ENCODE peak calls at places on chromosomes 12 and 14, in eight cellular contexts. Y is transverse colon; M is hepatocyte; S is left ventricle myocardium inferior; G is CD4-positive, alpha-beta memory T cell; H is HCT116; A is IMR-90; J is breast epithelium. Z is an unnamed sample.

GRCh38 chr14:58919262-58919661 is 269.2 kb upstream of the DAAM1 start:
- DNase-seq in G (no peak), H (no peak), J (no peak), S (no peak), A (peak; percentile 31), Y (no peak), M (no peak), Z (no peak)

GRCh38 chr12:7046383-7047143 is 14.0 kb upstream of the C1S start:
- DNase-seq in A (no peak), H (no peak), Y (no peak), J (no peak), M (no peak), G (no peak), S (no peak), Z (no peak)

GRCh38 chr12:124100572-124101178 is 127.7 kb downstream of the ZNF664 start:
- DNase-seq in G (no peak), A (no peak), S (no peak), J (no peak), Y (no peak), H (no peak), M (no peak), Z (no peak)

GRCh38 chr12:53300187-53300586 is 692 bp downstream of the MYG1 start:
- DNase-seq in J (no peak), A (peak; percentile 77), Y (no peak), S (no peak), G (no peak), H (no peak), M (no peak), Z (no peak)

GRCh38 chr12:65163755-65164154 is 5.6 kb upstream of the LEMD3 start:
- DNase-seq in G (no peak), A (no peak), S (no peak), M (no peak), Y (no peak), H (no peak), J (no peak), Z (no peak)

GRCh38 chr12:11677024-11677423 is 27.6 kb downstream of the ETV6 start:
- DNase-seq in S (no peak), Y (no peak), J (no peak), M (no peak), H (no peak), A (no peak), G (no peak), Z (no peak)

GRCh38 chr12:50221228-50222008 is 54.2 kb upstream of the CERS5 start:
- DNase-seq in H (no peak), S (no peak), Y (no peak), A (peak; percentile 91), M (peak; percentile 77), G (no peak), J (no peak), Z (no peak)

GRCh38 chr12:106171117-106171750 is 32.5 kb upstream of the NUAK1 start:
- DNase-seq in J (no peak), Y (no peak), H (no peak), S (no peak), A (peak; percentile 8), M (no peak), G (no peak), Z (no peak)

GRCh38 chr14:95265106-95266094 is 54.3 kb downstream of the CLMN start:
- DNase-seq in A (peak; percentile 93), Y (peak; percentile 66), H (peak; percentile 98), J (peak; percentile 87), M (peak; percentile 87), G (no peak), S (no peak), Z (no peak)

GRCh38 chr12:67568055-67568454 is 80.5 kb upstream of the DYRK2 start:
- DNase-seq in M (no peak), S (no peak), G (no peak), J (no peak), A (no peak), Y (no peak), H (no peak), Z (no peak)

GRCh38 chr14:95901014-95901413 is 24.4 kb downstream of the TUNAR start:
- DNase-seq in S (no peak), J (no peak), M (no peak), A (peak; percentile 33), G (no peak), Y (no peak), H (no peak), Z (no peak)

GRCh38 chr12:109702126-109702841 is 11.3 kb upstream of the FAM222A start:
- DNase-seq in H (no peak), S (no peak), M (no peak), A (no peak), J (no peak), Y (no peak), G (no peak), Z (no peak)

GRCh38 chr12:34356233-34356987 is 334.1 kb downstream of the ALG10 start:
- DNase-seq in A (no peak), Y (no peak), M (no peak), S (no peak), H (no peak), J (no peak), G (no peak), Z (no peak)
- H3K9me3 ChIP-seq in A (peaks cover 37% of the 10 kb centered on the region), Y (peaks cover 13% of the 10 kb centered on the region), M (no peaks in the 10 kb centered on the region), S (peaks cover 64% of the 10 kb centered on the region), H (no peaks in the 10 kb centered on the region), J (peaks cover 99% of the 10 kb centered on the region), G (no peaks in the 10 kb centered on the region), Z (no peaks in the 10 kb centered on the region)

GRCh38 chr14:90508536-90509254 is 111.9 kb downstream of the CALM1 start:
- DNase-seq in Y (peak; percentile 85), A (no peak), G (no peak), J (peak; percentile 73), M (peak; percentile 75), H (no peak), S (no peak), Z (no peak)
- H3K9me3 ChIP-seq in Y (no peaks in the 10 kb centered on the region), A (no peaks in the 10 kb centered on the region), G (no peaks in the 10 kb centered on the region), J (no peaks in the 10 kb centered on the region), M (no peaks in the 10 kb centered on the region), H (no peaks in the 10 kb centered on the region), S (no peaks in the 10 kb centered on the region), Z (no peaks in the 10 kb centered on the region)

GRCh38 chr12:70154087-70154486 is 89.1 kb upstream of the CNOT2 start:
- DNase-seq in Y (no peak), A (no peak), S (no peak), M (no peak), G (no peak), J (no peak), H (peak; percentile 1), Z (no peak)

GRCh38 chr12:70151993-70152392 is 91.2 kb upstream of the CNOT2 start:
- DNase-seq in A (no peak), Y (no peak), H (no peak), S (no peak), G (no peak), M (no peak), J (no peak), Z (no peak)

GRCh38 chr12:70150230-70150629 is 93.0 kb upstream of the CNOT2 start:
- DNase-seq in G (no peak), H (no peak), A (no peak), M (no peak), S (no peak), Y (no peak), J (no peak), Z (no peak)

GRCh38 chr12:70157099-70157498 is 86.1 kb upstream of the CNOT2 start:
- DNase-seq in H (no peak), M (no peak), J (no peak), Y (no peak), S (no peak), G (no peak), A (no peak), Z (no peak)

DNA sequence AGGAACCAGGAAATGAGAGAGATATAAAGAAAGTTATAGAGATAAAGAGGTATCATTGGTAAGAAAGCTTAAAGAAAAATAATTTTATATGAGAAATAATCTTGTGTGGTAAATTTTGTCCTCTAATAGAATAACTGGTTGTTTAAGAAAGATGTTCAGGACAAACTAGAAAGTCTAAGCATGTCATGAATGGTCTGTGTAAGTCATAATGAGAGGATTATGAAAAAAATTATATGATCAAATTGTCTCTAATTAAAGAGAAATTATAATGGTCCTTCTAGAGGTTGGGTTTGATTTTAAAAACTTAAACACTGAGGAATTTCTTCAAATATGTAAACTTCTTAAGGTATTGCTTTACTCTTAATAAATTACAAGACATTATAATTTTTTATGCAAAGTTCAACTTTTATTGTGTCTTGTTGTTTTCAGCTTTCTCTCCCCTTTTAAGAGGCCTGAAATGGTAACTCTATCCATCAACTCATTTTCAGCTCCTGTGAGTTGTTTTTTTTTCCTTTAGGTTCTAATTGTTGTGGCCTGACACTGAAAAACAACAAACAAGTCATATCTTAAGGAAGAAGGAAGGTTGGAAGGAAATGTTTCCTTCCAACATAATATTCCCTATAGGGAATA is 88.2 kb upstream of the CNOT2 start:
- DNase-seq in J (no peak), A (no peak), M (no peak), Y (no peak), H (peak; percentile 39), G (no peak), S (no peak), Z (no peak)
- H3K9me3 ChIP-seq in J (peaks cover 60% of the 10 kb centered on the region), A (peaks cover 2% of the 10 kb centered on the region), M (peaks cover 15% of the 10 kb centered on the region), Y (peaks cover 45% of the 10 kb centered on the region), H (peaks cover 3% of the 10 kb centered on the region), G (no peaks in the 10 kb centered on the region), S (peaks cover 64% of the 10 kb centered on the region), Z (no peaks in the 10 kb centered on the region)

DNA sequence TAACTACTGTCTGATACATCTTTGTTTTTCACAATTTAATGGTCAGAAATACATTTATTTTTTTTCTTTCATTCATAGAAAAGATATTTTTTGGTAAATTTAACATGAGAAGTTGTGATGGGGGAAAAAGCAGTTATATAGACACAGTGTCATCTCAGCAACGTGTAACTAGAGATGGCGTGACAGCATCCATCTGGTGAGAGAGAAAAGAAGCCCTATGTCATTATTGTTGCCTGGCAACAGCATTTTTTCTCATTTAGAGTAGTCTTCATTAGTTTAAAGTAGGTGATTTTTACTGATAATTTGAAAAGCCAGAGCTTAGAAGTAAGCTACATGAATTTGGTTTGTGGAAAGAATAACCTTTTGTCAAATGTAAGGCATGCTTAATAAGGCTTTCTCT is 128.5 kb downstream of the ACSS3 start:
- DNase-seq in H (no peak), G (no peak), J (no peak), Y (no peak), A (no peak), M (no peak), S (no peak), Z (no peak)
- H3K9me3 ChIP-seq in H (no peaks in the 10 kb centered on the region), G (peaks cover 5% of the 10 kb centered on the region), J (no peaks in the 10 kb centered on the region), Y (no peaks in the 10 kb centered on the region), A (no peaks in the 10 kb centered on the region), M (no peaks in the 10 kb centered on the region), S (no peaks in the 10 kb centered on the region), Z (no peaks in the 10 kb centered on the region)

GRCh38 chr12:43976027-43976426 is 140.1 kb downstream of the TMEM117 start:
- DNase-seq in A (peak; percentile 6), G (no peak), M (no peak), Y (no peak), S (no peak), H (no peak), J (no peak), Z (no peak)
- H3K9me3 ChIP-seq in A (no peaks in the 10 kb centered on the region), G (no peaks in the 10 kb centered on the region), M (no peaks in the 10 kb centered on the region), Y (no peaks in the 10 kb centered on the region), S (peaks cover 6% of the 10 kb centered on the region), H (no peaks in the 10 kb centered on the region), J (peaks cover 17% of the 10 kb centered on the region), Z (no peaks in the 10 kb centered on the region)

DNA sequence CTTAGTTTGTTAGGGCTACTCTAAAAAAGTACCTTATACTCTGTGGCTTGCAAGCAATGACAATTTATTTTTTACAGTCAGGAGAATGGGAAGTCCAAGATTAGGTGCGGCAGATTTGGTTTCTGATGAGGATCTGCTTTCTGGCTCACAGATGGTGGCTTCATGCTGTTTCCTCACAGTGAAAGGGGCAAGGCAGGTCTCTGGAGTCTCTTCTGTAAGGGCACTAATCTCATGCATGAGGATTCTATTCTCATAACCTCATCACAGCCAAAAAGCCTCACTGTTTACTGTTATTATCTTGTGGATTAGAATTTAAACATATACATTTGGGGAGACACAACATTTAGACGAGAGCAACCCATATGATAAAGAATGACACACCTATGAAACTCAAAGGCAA is 1957.4 kb upstream of the SEL1L start:
- DNase-seq in S (no peak), G (no peak), H (no peak), A (no peak), M (no peak), J (no peak), Y (no peak), Z (no peak)
- H3K9me3 ChIP-seq in S (no peaks in the 10 kb centered on the region), G (no peaks in the 10 kb centered on the region), H (peaks cover 14% of the 10 kb centered on the region), A (no peaks in the 10 kb centered on the region), M (no peaks in the 10 kb centered on the region), J (no peaks in the 10 kb centered on the region), Y (no peaks in the 10 kb centered on the region), Z (no peaks in the 10 kb centered on the region)